ENCODE peak calls at places on chromosomes 16 and 17, in seven cellular contexts. U, M, D, W, A, E and Q are unnamed samples.

GRCh38 chr16:66159987-66160386 is 206.5 kb upstream of the CDH5 start:
- DNase-seq in U (no peak), M (no peak), D (no peak), W (no peak), A (no peak), E (no peak), Q (no peak)

GRCh38 chr17:66755101-66755943 is 79.6 kb upstream of the CACNG5 start:
- DNase-seq in U (no peak), M (no peak), D (no peak), W (no peak), A (no peak), E (no peak), Q (no peak)

GRCh38 chr16:85090873-85091521 is 21.3 kb downstream of the CIBAR2 start:
- DNase-seq in U (no peak), M (no peak), D (no peak), W (no peak), A (no peak), E (no peak), Q (no peak)

GRCh38 chr17:1090454-1091189 is 89.2 kb downstream of the ABR start:
- DNase-seq in U (no peak), M (no peak), D (no peak), W (no peak), A (no peak), E (no peak), Q (no peak)

GRCh38 chr17:7042507-7043194 is 1.2 kb downstream of the SLC16A11 start:
- DNase-seq in U (no peak), M (no peak), D (peak; percentile 70), W (no peak), A (no peak), E (no peak), Q (no peak)

GRCh38 chr16:12833939-12834338 is 30.3 kb upstream of the CPPED1 start:
- DNase-seq in U (no peak), M (no peak), D (no peak), W (no peak), A (peak; percentile 55), E (no peak), Q (no peak)

GRCh38 chr16:51355871-51356270 is 204.8 kb upstream of the SALL1 start:
- DNase-seq in U (no peak), M (no peak), D (no peak), W (no peak), A (no peak), E (no peak), Q (no peak)

GRCh38 chr17:45963258-45963657 is 35.8 kb upstream of the STH start:
- DNase-seq in U (no peak), M (no peak), D (no peak), W (no peak), A (no peak), E (no peak), Q (no peak)

GRCh38 chr16:64167851-64168770 is 953.8 kb downstream of the CDH11 start:
- DNase-seq in U (no peak), M (no peak), D (no peak), W (no peak), A (no peak), E (no peak), Q (no peak)